ENCODE peak calls at places on chromosome 4, in eight cellular contexts. One of them, this sample, is unnamed.

GRCh38 chr4:56692576-56692975 is 11.5 kb upstream of the HOPX start:
- DNase-seq in T-helper 1 cell: no peak
- DNase-seq in adipocyte: no peak
- DNase-seq in activated naive CD4-positive, alpha-beta T cell treated with anti-CD3 and anti-CD28 coated beads, Interleukin-2, amount 50 U/mL, for 72 hours: no peak
- DNase-seq in effector memory CD4-positive, alpha-beta T cell: no peak
- DNase-seq in thoracic aorta: no peak
- DNase-seq in NCI-H774: no peak
- DNase-seq in AG08395: no peak
- DNase-seq in this sample: no peak

GRCh38 chr4:90234916-90235547 is 107.8 kb downstream of the CCSER1 start:
- DNase-seq in T-helper 1 cell: no peak
- DNase-seq in adipocyte: no peak
- DNase-seq in activated naive CD4-positive, alpha-beta T cell treated with anti-CD3 and anti-CD28 coated beads, Interleukin-2, amount 50 U/mL, for 72 hours: no peak
- DNase-seq in effector memory CD4-positive, alpha-beta T cell: no peak
- DNase-seq in thoracic aorta: no peak
- DNase-seq in NCI-H774: no peak
- DNase-seq in AG08395: no peak
- DNase-seq in this sample: no peak

GRCh38 chr4:88674989-88675388 is 22.6 kb downstream of the NAP1L5 start:
- DNase-seq in T-helper 1 cell: no peak
- DNase-seq in adipocyte: no peak
- DNase-seq in activated naive CD4-positive, alpha-beta T cell treated with anti-CD3 and anti-CD28 coated beads, Interleukin-2, amount 50 U/mL, for 72 hours: no peak
- DNase-seq in effector memory CD4-positive, alpha-beta T cell: no peak
- DNase-seq in thoracic aorta: no peak
- DNase-seq in NCI-H774: no peak
- DNase-seq in AG08395: peak
- DNase-seq in this sample: no peak

GRCh38 chr4:130814896-130815295 is 1718.9 kb downstream of the C4orf33 start:
- DNase-seq in T-helper 1 cell: no peak
- DNase-seq in adipocyte: no peak
- DNase-seq in activated naive CD4-positive, alpha-beta T cell treated with anti-CD3 and anti-CD28 coated beads, Interleukin-2, amount 50 U/mL, for 72 hours: no peak
- DNase-seq in effector memory CD4-positive, alpha-beta T cell: no peak
- DNase-seq in thoracic aorta: no peak
- DNase-seq in NCI-H774: no peak
- DNase-seq in AG08395: no peak
- DNase-seq in this sample: no peak

GRCh38 chr4:58061967-58062366 is 951.8 kb upstream of the IGFBP7 start:
- DNase-seq in T-helper 1 cell: no peak
- DNase-seq in adipocyte: no peak
- DNase-seq in activated naive CD4-positive, alpha-beta T cell treated with anti-CD3 and anti-CD28 coated beads, Interleukin-2, amount 50 U/mL, for 72 hours: no peak
- DNase-seq in effector memory CD4-positive, alpha-beta T cell: no peak
- DNase-seq in thoracic aorta: no peak
- DNase-seq in NCI-H774: no peak
- DNase-seq in AG08395: no peak
- DNase-seq in this sample: no peak

GRCh38 chr4:102477657-102478056 is 23.5 kb upstream of the NFKB1 start:
- DNase-seq in T-helper 1 cell: no peak
- DNase-seq in adipocyte: no peak
- DNase-seq in activated naive CD4-positive, alpha-beta T cell treated with anti-CD3 and anti-CD28 coated beads, Interleukin-2, amount 50 U/mL, for 72 hours: no peak
- DNase-seq in effector memory CD4-positive, alpha-beta T cell: no peak
- DNase-seq in thoracic aorta: no peak
- DNase-seq in NCI-H774: no peak
- DNase-seq in AG08395: peak
- DNase-seq in this sample: no peak

GRCh38 chr4:174999407-174999806 is 81.2 kb downstream of the ADAM29 start:
- DNase-seq in T-helper 1 cell: no peak
- DNase-seq in adipocyte: peak
- DNase-seq in activated naive CD4-positive, alpha-beta T cell treated with anti-CD3 and anti-CD28 coated beads, Interleukin-2, amount 50 U/mL, for 72 hours: no peak
- DNase-seq in effector memory CD4-positive, alpha-beta T cell: no peak
- DNase-seq in thoracic aorta: no peak
- DNase-seq in NCI-H774: no peak
- DNase-seq in AG08395: no peak
- DNase-seq in this sample: no peak

GRCh38 chr4:154073107-154073817 is 284.4 kb upstream of the SFRP2 start:
- DNase-seq in T-helper 1 cell: no peak
- DNase-seq in adipocyte: peak
- DNase-seq in activated naive CD4-positive, alpha-beta T cell treated with anti-CD3 and anti-CD28 coated beads, Interleukin-2, amount 50 U/mL, for 72 hours: no peak
- DNase-seq in effector memory CD4-positive, alpha-beta T cell: no peak
- DNase-seq in thoracic aorta: no peak
- DNase-seq in NCI-H774: no peak
- DNase-seq in AG08395: peak
- DNase-seq in this sample: no peak

This sample was measured in gastrocnemius medialis.